ENCODE peak calls at places on chromosomes 16 and 17, in five cellular contexts. Q, O, T, Y and I are unnamed samples.

GRCh38 chr16:87692176-87692575 is 73.6 kb downstream of the KLHDC4 start:
- DNase-seq in Q (no peak), O (no peak), T (no peak), Y (no peak), I (no peak)

GRCh38 chr17:79132271-79133064 is 57.8 kb downstream of the ENGASE start:
- DNase-seq in Q (no peak), O (no peak), T (no peak), Y (no peak), I (no peak)

GRCh38 chr16:50562657-50563056 is 14.5 kb downstream of the NKD1 start:
- DNase-seq in Q (no peak), O (no peak), T (no peak), Y (no peak), I (no peak)

GRCh38 chr17:45792995-45793755 is 9.1 kb downstream of the CRHR1 start:
- DNase-seq in Q (no peak), O (no peak), T (no peak), Y (no peak), I (no peak)

GRCh38 chr17:29566473-29567361 is at the start of gene ABHD15:
- DNase-seq in Q (peak), O (peak), T (no peak), Y (no peak), I (peak)

GRCh38 chr16:84982434-84982833 is 28.9 kb downstream of the ZDHHC7 start:
- DNase-seq in Q (no peak), O (no peak), T (no peak), Y (no peak), I (no peak)

GRCh38 chr17:17063546-17064122 is 21.4 kb downstream of the MPRIP start:
- DNase-seq in Q (peak), O (no peak), T (no peak), Y (no peak), I (peak)

GRCh38 chr17:30379303-30380105 is 777 bp downstream of the CPD start:
- DNase-seq in Q (peak), O (no peak), T (no peak), Y (no peak), I (no peak)

GRCh38 chr16:28295213-28295612 is 2.9 kb downstream of the SBK1 start:
- DNase-seq in Q (no peak), O (no peak), T (no peak), Y (no peak), I (no peak)

GRCh38 chr16:56102159-56102798 is 89.0 kb upstream of the GNAO1 start:
- DNase-seq in Q (no peak), O (no peak), T (no peak), Y (no peak), I (no peak)

GRCh38 chr16:23934610-23935009 is 98.8 kb downstream of the PRKCB start:
- DNase-seq in Q (no peak), O (no peak), T (no peak), Y (no peak), I (no peak)

GRCh38 chr17:30360396-30360795 is 18.3 kb upstream of the CPD start:
- DNase-seq in Q (no peak), O (no peak), T (no peak), Y (no peak), I (no peak)

GRCh38 chr17:41367426-41368075 is 2.1 kb downstream of the KRT33B start:
- DNase-seq in Q (no peak), O (peak), T (peak), Y (peak), I (peak)

GRCh38 chr16:6828690-6829089 is 504.0 kb upstream of the RBFOX1 start:
- DNase-seq in Q (no peak), O (no peak), T (no peak), Y (no peak), I (no peak)